ENCODE peak calls at places on chromosome 20, in six cellular contexts. B, S, X, C, E and P are unnamed samples.
A peak's percentile ranks its signal among the peaks of the same experiment; 100 is the strongest.

GRCh38 chr20:35305682-35306556 is 13.7 kb upstream of the FAM83C start:
- DNase-seq in X (peak; percentile 100), C (peak; percentile 37), S (peak; percentile 70), B (peak; percentile 74), E (no peak), P (no peak)

GRCh38 chr20:44742304-44743079 is 3.2 kb upstream of the KCNK15 start:
- DNase-seq in E (no peak), S (no peak), C (no peak), B (no peak), X (no peak), P (no peak)

GRCh38 chr20:58446938-58447265 is 57.9 kb downstream of the VAPB start:
- DNase-seq in B (no peak), S (no peak), E (no peak), X (no peak), C (no peak), P (no peak)

GRCh38 chr20:62508641-62509051 is 32.9 kb upstream of the GATA5 start:
- DNase-seq in X (no peak), C (no peak), S (no peak), E (no peak), B (peak; percentile 17), P (no peak)

GRCh38 chr20:44780226-44780625 is 30.1 kb downstream of the RIMS4 start:
- DNase-seq in S (no peak), X (peak; percentile 33), C (peak; percentile 36), B (peak; percentile 20), E (no peak), P (peak; percentile 41)

GRCh38 chr20:32685541-32686529 is 12.1 kb upstream of the C20orf203 start:
- DNase-seq in X (no peak), B (no peak), C (no peak), S (no peak), E (no peak), P (no peak)

GRCh38 chr20:20711413-20711812 is 1.0 kb downstream of the RALGAPA2 start:
- DNase-seq in E (no peak), S (peak; percentile 60), B (peak; percentile 45), C (peak; percentile 27), X (peak; percentile 8), P (no peak)

GRCh38 chr20:33093074-33093473 is 13.6 kb downstream of the BPIFB4 start:
- DNase-seq in C (no peak), S (no peak), E (no peak), X (no peak), B (no peak), P (no peak)

GRCh38 chr20:18543932-18544331 is 23.3 kb upstream of the SMIM26 start:
- DNase-seq in S (no peak), X (no peak), C (no peak), B (peak; percentile 81), E (peak; percentile 26), P (no peak)

GRCh38 chr20:35387334-35387733 is 24.4 kb downstream of the UQCC1 start:
- DNase-seq in S (no peak), C (no peak), E (no peak), X (peak; percentile 71), B (no peak), P (no peak)

GRCh38 chr20:6008254-6008653 is 45.6 kb downstream of the LRRN4 start:
- DNase-seq in S (no peak), E (no peak), B (peak; percentile 57), C (no peak), X (peak; percentile 96), P (no peak)

GRCh38 chr20:47664068-47664437 is 121.2 kb downstream of the SULF2 start:
- DNase-seq in S (no peak), B (no peak), C (no peak), X (no peak), E (no peak), P (no peak)

GRCh38 chr20:47487175-47487917 is 14.3 kb upstream of the NCOA3 start:
- DNase-seq in E (no peak), X (peak; percentile 58), C (peak; percentile 51), B (peak; percentile 21), S (no peak), P (no peak)

GRCh38 chr20:45091366-45091765 is 9.6 kb downstream of the KCNS1 start:
- DNase-seq in C (no peak), E (no peak), B (no peak), X (no peak), S (no peak), P (no peak)

GRCh38 chr20:17611540-17612286 is 41.8 kb downstream of the DSTN start:
- DNase-seq in B (peak; percentile 28), X (peak; percentile 70), S (peak; percentile 71), E (peak; percentile 82), C (no peak), P (no peak)

GRCh38 chr20:43744121-43744520 is 17.3 kb upstream of the GTSF1L start:
- DNase-seq in X (peak; percentile 35), E (no peak), S (no peak), C (no peak), B (no peak), P (no peak)

GRCh38 chr20:32336918-32337347 is 21.2 kb upstream of the ASXL1 start:
- DNase-seq in S (no peak), X (no peak), B (no peak), C (no peak), E (no peak), P (no peak)

GRCh38 chr20:17419459-17419858 is 111.7 kb downstream of the BFSP1 start:
- DNase-seq in E (no peak), S (no peak), C (no peak), B (no peak), X (no peak), P (no peak)

GRCh38 chr20:1370548-1371110 is 22.2 kb downstream of the FKBP1A start:
- DNase-seq in S (no peak), B (no peak), C (no peak), X (no peak), E (no peak), P (no peak)
- H3K4me1 ChIP-seq in S (peaks cover 16% of the 10 kb centered on the region), B (peaks cover 3% of the 10 kb centered on the region), C (peaks cover 11% of the 10 kb centered on the region), X (peaks cover 43% of the 10 kb centered on the region), E (peaks cover 56% of the 10 kb centered on the region), P (no peaks in the 10 kb centered on the region)

DNA sequence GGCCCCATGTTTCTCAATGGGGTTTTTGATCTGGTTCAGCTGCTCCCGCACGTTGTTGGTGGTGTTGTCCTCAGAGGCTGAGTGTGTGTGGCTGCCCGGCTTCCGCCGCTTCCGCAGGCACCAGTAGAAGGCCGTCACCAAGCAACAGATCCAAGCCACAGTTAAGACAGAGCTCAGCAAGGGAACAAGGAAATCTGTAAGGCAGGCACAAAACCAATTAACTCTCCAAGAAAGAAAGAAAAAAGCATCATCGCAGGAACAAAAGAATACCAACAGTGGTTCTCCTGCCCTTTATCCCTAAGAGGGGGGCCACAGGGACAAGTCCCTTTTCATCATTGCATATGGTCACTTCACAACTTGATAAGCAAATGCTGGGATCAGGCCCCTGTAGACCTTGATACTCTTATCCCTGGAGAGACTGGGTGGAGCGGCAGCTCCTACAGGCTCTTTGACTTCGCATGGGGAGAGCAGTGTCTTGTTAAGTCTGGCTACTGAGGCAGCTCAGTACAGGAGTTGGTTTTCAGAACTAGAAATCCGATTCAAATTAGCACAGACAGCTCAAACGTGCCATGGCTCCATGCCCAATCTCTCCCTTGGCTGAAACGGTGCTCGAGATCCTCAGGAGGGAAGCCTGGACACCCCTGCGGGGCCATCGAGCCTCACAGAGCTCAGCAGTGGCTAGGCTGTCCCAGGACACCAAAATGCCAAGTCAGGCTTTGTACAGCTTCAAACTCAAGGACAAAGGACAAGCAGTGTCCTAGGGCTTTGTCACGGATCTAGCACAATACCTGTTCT is 33.8 kb downstream of the JAG1 start:
- DNase-seq in S (no peak), E (peak; percentile 33), C (no peak), X (no peak), B (no peak), P (no peak)
- H3K36me3 ChIP-seq in S (peaks cover 6% of the 10 kb centered on the region), E (peaks cover 39% of the 10 kb centered on the region), C (no peaks in the 10 kb centered on the region), X (peaks cover 64% of the 10 kb centered on the region), B (peaks cover 7% of the 10 kb centered on the region), P (peaks cover 33% of the 10 kb centered on the region)

GRCh38 chr20:63944078-63944941 is 11.9 kb downstream of the UCKL1 start:
- DNase-seq in C (no peak), E (peak; percentile 74), B (no peak), X (no peak), S (peak; percentile 66), P (no peak)

GRCh38 chr20:63945031-63945658 is 11.1 kb downstream of the UCKL1 start:
- DNase-seq in C (no peak), E (peak; percentile 50), X (no peak), S (peak; percentile 45), B (no peak), P (no peak)

GRCh38 chr20:63947638-63948456 is 8.4 kb downstream of the UCKL1 start:
- DNase-seq in C (peak; percentile 52), E (peak; percentile 69), X (peak; percentile 21), S (peak; percentile 61), B (peak; percentile 20), P (no peak)

GRCh38 chr20:63945921-63946920 is 10.0 kb downstream of the UCKL1 start:
- DNase-seq in C (no peak), S (peak; percentile 50), X (no peak), E (peak; percentile 85), B (no peak), P (no peak)

GRCh38 chr20:63946986-63947637 is 9.1 kb downstream of the UCKL1 start:
- DNase-seq in C (no peak), S (peak; percentile 55), E (peak; percentile 53), X (no peak), B (no peak), P (no peak)
- H3K4me1 ChIP-seq in C (peaks cover 44% of the 10 kb centered on the region), S (peaks cover 40% of the 10 kb centered on the region), E (peaks cover 62% of the 10 kb centered on the region), X (peaks cover 57% of the 10 kb centered on the region), B (peaks cover 14% of the 10 kb centered on the region), P (peaks cover 10% of the 10 kb centered on the region)

GRCh38 chr20:37239026-37239451 is 22.6 kb downstream of the GHRH start:
- DNase-seq in S (no peak), E (no peak), C (no peak), B (peak; percentile 32), X (no peak), P (no peak)
- H3K36me3 ChIP-seq in S (peaks cover 17% of the 10 kb centered on the region), E (peaks cover 37% of the 10 kb centered on the region), C (peaks cover 69% of the 10 kb centered on the region), B (peaks cover 19% of the 10 kb centered on the region), X (peaks cover 25% of the 10 kb centered on the region), P (peaks cover 21% of the 10 kb centered on the region)